ENCODE peak calls at places on chromosome 1, in five cellular contexts. R, A, U, X and L are unnamed samples.

GRCh38 chr1:39170731-39171375 is 33.6 kb upstream of the MACF1 start:
- DNase-seq in R (no peak), A (no peak), U (no peak), X (no peak), L (no peak)

GRCh38 chr1:180571832-180572636 is 13.3 kb downstream of the OVAAL start:
- DNase-seq in R (no peak), X (no peak), A (no peak), U (peak), L (no peak)

GRCh38 chr1:207844374-207844773 is 66.6 kb downstream of the CD34 start:
- DNase-seq in X (no peak), U (peak), A (no peak), R (no peak), L (no peak)

GRCh38 chr1:51768971-51769601 is 109.4 kb downstream of the NRDC start:
- DNase-seq in R (peak), X (no peak), U (peak), A (peak), L (no peak)

GRCh38 chr1:183366116-183366515 is 52.1 kb downstream of the NMNAT2 start:
- DNase-seq in R (no peak), U (no peak), A (no peak), X (no peak), L (no peak)

GRCh38 chr1:76354236-76354635 is 279.7 kb downstream of the ST6GALNAC3 start:
- DNase-seq in X (no peak), R (no peak), U (no peak), A (no peak), L (no peak)

GRCh38 chr1:78420185-78420584 is 70.6 kb upstream of the PTGFR start:
- DNase-seq in A (no peak), R (no peak), X (no peak), U (no peak), L (no peak)

GRCh38 chr1:12301518-12302237 is 71.8 kb downstream of the VPS13D start:
- DNase-seq in U (no peak), X (no peak), A (no peak), R (no peak), L (no peak)

GRCh38 chr1:19752083-19752696 is 47.5 kb downstream of the TMCO4 start:
- DNase-seq in R (no peak), X (no peak), U (peak), A (no peak), L (no peak)